ENCODE peak calls at places on chromosomes 16 and 17, in five cellular contexts. W, A, C, L and G are unnamed samples.

GRCh38 chr16:2470603-2471015 is 488 bp upstream of the NTN3 start:
- DNase-seq in W (no peak), A (no peak), C (no peak), L (no peak), G (no peak)

GRCh38 chr17:32835291-32835761 is 41.6 kb downstream of the MYO1D start:
- DNase-seq in W (no peak), A (no peak), C (no peak), L (no peak), G (no peak)

GRCh38 chr17:57009737-57010445 is 32.0 kb downstream of the SCPEP1 start:
- DNase-seq in W (peak), A (no peak), C (no peak), L (peak), G (no peak)

GRCh38 chr16:278863-279366 is 1.5 kb upstream of the ARHGDIG start:
- DNase-seq in W (no peak), A (no peak), C (no peak), L (no peak), G (peak)

GRCh38 chr17:29613371-29613837 is 9.3 kb downstream of the CORO6 start:
- DNase-seq in W (peak), A (peak), C (peak), L (peak), G (no peak)

GRCh38 chr17:1222321-1222720 is 42.5 kb upstream of the ABR start:
- DNase-seq in W (no peak), A (no peak), C (no peak), L (no peak), G (peak)

GRCh38 chr16:72295914-72296313 is 124.0 kb upstream of the PMFBP1 start:
- DNase-seq in W (no peak), A (no peak), C (no peak), L (no peak), G (no peak)

GRCh38 chr17:5050281-5050680 is 15.1 kb upstream of the SLC52A1 start:
- DNase-seq in W (no peak), A (no peak), C (no peak), L (no peak), G (no peak)

GRCh38 chr17:74677558-74678466 is 34.9 kb downstream of the CD300LF start:
- DNase-seq in W (no peak), A (no peak), C (no peak), L (no peak), G (no peak)

GRCh38 chr17:42122371-42123303 is at the start of gene HSPB9:
- DNase-seq in W (no peak), A (no peak), C (no peak), L (no peak), G (no peak)

GRCh38 chr17:66799839-66800537 is 34.9 kb upstream of the CACNG5 start:
- DNase-seq in W (no peak), A (no peak), C (no peak), L (no peak), G (no peak)

GRCh38 chr17:73552300-73553088 is 91.8 kb downstream of the SDK2 start:
- DNase-seq in W (no peak), A (no peak), C (no peak), L (no peak), G (no peak)

GRCh38 chr16:56262148-56262878 is 71.0 kb downstream of the GNAO1 start:
- DNase-seq in W (peak), A (no peak), C (no peak), L (no peak), G (no peak)

GRCh38 chr16:1923299-1924034 is 5.3 kb upstream of the HS3ST6 start:
- DNase-seq in W (no peak), A (no peak), C (no peak), L (no peak), G (no peak)

GRCh38 chr17:56771563-56771962 is 62.2 kb downstream of the C17orf67 start:
- DNase-seq in W (no peak), A (no peak), C (no peak), L (no peak), G (no peak)

GRCh38 chr17:43581581-43581980 is 35.4 kb upstream of the ETV4 start:
- DNase-seq in W (no peak), A (no peak), C (no peak), L (no peak), G (no peak)

GRCh38 chr17:8126306-8127066 is 2.6 kb upstream of the HES7 start:
- DNase-seq in W (peak), A (no peak), C (peak), L (no peak), G (no peak)

GRCh38 chr16:11087691-11088431 is 143.5 kb downstream of the CLEC16A start:
- DNase-seq in W (no peak), A (no peak), C (peak), L (no peak), G (no peak)

GRCh38 chr17:81890447-81891302 is 711 bp downstream of the ALYREF start:
- DNase-seq in W (no peak), A (no peak), C (no peak), L (no peak), G (no peak)

GRCh38 chr17:53525590-53525989 is 297.1 kb upstream of the KIF2B start:
- DNase-seq in W (no peak), A (no peak), C (no peak), L (no peak), G (no peak)